ENCODE peak calls at places on chromosomes 5 and 9, in four cellular contexts. O is stimulated activated CD8-positive, alpha-beta memory T cell treated with anti-CD3 and anti-CD28 coated beads, Interleukin-15, amount 100 ng/mL, for 4 hours; J is effector memory CD8-positive, alpha-beta T cell; C is activated CD4-positive, alpha-beta T cell treated with anti-CD3 and anti-CD28 coated beads, Interleukin-2, amount 50 U/mL, for 1 hour. H is an unnamed sample.

GRCh38 chr9:70563437-70564204 is 149.2 kb upstream of the KLF9 start:
- DNase-seq in O (peak; percentile 7), J (peak; percentile 4), C (peak; percentile 11), H (peak; percentile 63)

GRCh38 chr5:43729846-43730478 is 127.0 kb downstream of the NNT start:
- DNase-seq in O (no peak), J (no peak), C (no peak), H (no peak)

GRCh38 chr9:132026932-132027585 is 52.6 kb downstream of the MED27 start:
- DNase-seq in O (no peak), J (no peak), C (no peak), H (no peak)

GRCh38 chr9:131228988-131229387 is 47.3 kb downstream of the FAM78A start:
- DNase-seq in O (no peak), J (no peak), C (no peak), H (no peak)

GRCh38 chr5:89900346-89900745 is 509.2 kb downstream of the CETN3 start:
- DNase-seq in O (no peak), J (no peak), C (no peak), H (no peak)

GRCh38 chr9:79565245-79565644 is 6.5 kb upstream of the TLE4 start:
- DNase-seq in O (no peak), J (no peak), C (no peak), H (no peak)

GRCh38 chr9:107918749-107919148 is 429.2 kb upstream of the KLF4 start:
- DNase-seq in O (no peak), J (no peak), C (no peak), H (no peak)

GRCh38 chr5:130923543-130924159 is 241.4 kb downstream of the HINT1 start:
- DNase-seq in O (no peak), J (no peak), C (no peak), H (no peak)

GRCh38 chr5:32074401-32074800 is 99.7 kb downstream of the GOLPH3 start:
- DNase-seq in O (no peak), J (no peak), C (no peak), H (no peak)

GRCh38 chr5:65037845-65038815 is 269.4 kb downstream of the CWC27 start:
- DNase-seq in O (no peak), J (peak; percentile 9), C (no peak), H (peak; percentile 34)

H was measured in central memory CD4-positive, alpha-beta T cell.